ENCODE peak calls at places on chromosomes 1 and 21, in seven cellular contexts. Q, A, T, P, C, X and B are unnamed samples.

GRCh38 chr1:8625981-8626898 is 191.2 kb downstream of the RERE start:
- DNase-seq in A (no peak), C (no peak), Q (no peak), P (no peak), T (no peak), X (peak; percentile 98), B (no peak)

GRCh38 chr1:198156745-198157240 is at the start of gene NEK7:
- DNase-seq in X (peak; percentile 87), Q (peak; percentile 82), T (peak; percentile 82), C (peak; percentile 76), P (peak; percentile 87), A (peak; percentile 75), B (peak; percentile 83)

GRCh38 chr1:168271636-168272035 is 9.0 kb upstream of the TBX19 start:
- DNase-seq in A (no peak), Q (no peak), X (no peak), C (no peak), P (no peak), T (no peak), B (no peak)

GRCh38 chr1:203539831-203540546 is 46.0 kb downstream of the OPTC start:
- DNase-seq in Q (no peak), A (no peak), P (no peak), T (no peak), X (no peak), C (no peak), B (no peak)

GRCh38 chr1:89464008-89464407 is 60.6 kb upstream of the LRRC8B start:
- DNase-seq in Q (no peak), P (no peak), A (no peak), C (no peak), X (no peak), T (no peak), B (no peak)

GRCh38 chr21:44496900-44497550 is 41.7 kb downstream of the LRRC3 start:
- DNase-seq in A (no peak), P (no peak), Q (no peak), T (no peak), C (no peak), X (no peak), B (no peak)

GRCh38 chr1:48107516-48107915 is 110.3 kb upstream of the TRABD2B start:
- DNase-seq in X (no peak), T (no peak), C (no peak), Q (no peak), P (no peak), A (no peak), B (no peak)

GRCh38 chr1:204268101-204268500 is 54.3 kb upstream of the GOLT1A start:
- DNase-seq in X (no peak), P (no peak), A (no peak), T (no peak), Q (no peak), C (no peak), B (no peak)

GRCh38 chr1:111032295-111032897 is 68.7 kb upstream of the LRIF1 start:
- DNase-seq in C (no peak), X (no peak), Q (peak; percentile 9), P (peak; percentile 13), A (peak; percentile 31), T (peak; percentile 89), B (no peak)

GRCh38 chr1:24186711-24186992 is 437 bp downstream of the IFNLR1 start:
- DNase-seq in X (no peak), Q (no peak), A (no peak), T (no peak), P (no peak), C (no peak), B (no peak)

GRCh38 chr1:172699111-172699510 is 40.2 kb downstream of the FASLG start:
- DNase-seq in A (no peak), X (peak; percentile 73), P (no peak), C (no peak), Q (no peak), T (no peak), B (no peak)

GRCh38 chr1:2300004-2300771 is 72.1 kb downstream of the SKI start:
- DNase-seq in A (no peak), X (no peak), P (no peak), T (peak; percentile 70), C (no peak), Q (no peak), B (no peak)

GRCh38 chr1:15017105-15017504 is 136.4 kb upstream of the TMEM51 start:
- DNase-seq in A (no peak), P (no peak), X (no peak), Q (no peak), C (no peak), T (no peak), B (no peak)

GRCh38 chr1:203669739-203670138 is 43.1 kb downstream of the ATP2B4 start:
- DNase-seq in Q (peak; percentile 44), A (no peak), P (no peak), C (no peak), X (peak; percentile 79), T (no peak), B (no peak)

GRCh38 chr21:36422279-36423098 is 37.3 kb downstream of the CHAF1B start:
- DNase-seq in P (peak; percentile 54), T (peak; percentile 87), C (no peak), X (peak; percentile 61), Q (peak; percentile 54), A (peak; percentile 64), B (no peak)

GRCh38 chr1:26799479-26800133 is 11.9 kb downstream of the PIGV start:
- DNase-seq in Q (no peak), X (peak; percentile 84), C (no peak), P (peak; percentile 74), T (no peak), A (no peak), B (no peak)

GRCh38 chr1:234656981-234657651 is 47.1 kb upstream of the IRF2BP2 start:
- DNase-seq in C (no peak), P (no peak), T (no peak), Q (peak; percentile 85), A (no peak), X (peak; percentile 97), B (peak; percentile 85)

GRCh38 chr1:178310685-178311105 is 186.1 kb downstream of the CLEC20A start:
- DNase-seq in A (peak; percentile 65), C (no peak), X (peak; percentile 74), Q (peak; percentile 64), P (no peak), T (peak; percentile 89), B (no peak)

GRCh38 chr1:212596798-212597197 is 11.8 kb upstream of the ATF3 start:
- DNase-seq in C (no peak), X (no peak), P (no peak), Q (no peak), T (no peak), A (no peak), B (no peak)

DNA sequence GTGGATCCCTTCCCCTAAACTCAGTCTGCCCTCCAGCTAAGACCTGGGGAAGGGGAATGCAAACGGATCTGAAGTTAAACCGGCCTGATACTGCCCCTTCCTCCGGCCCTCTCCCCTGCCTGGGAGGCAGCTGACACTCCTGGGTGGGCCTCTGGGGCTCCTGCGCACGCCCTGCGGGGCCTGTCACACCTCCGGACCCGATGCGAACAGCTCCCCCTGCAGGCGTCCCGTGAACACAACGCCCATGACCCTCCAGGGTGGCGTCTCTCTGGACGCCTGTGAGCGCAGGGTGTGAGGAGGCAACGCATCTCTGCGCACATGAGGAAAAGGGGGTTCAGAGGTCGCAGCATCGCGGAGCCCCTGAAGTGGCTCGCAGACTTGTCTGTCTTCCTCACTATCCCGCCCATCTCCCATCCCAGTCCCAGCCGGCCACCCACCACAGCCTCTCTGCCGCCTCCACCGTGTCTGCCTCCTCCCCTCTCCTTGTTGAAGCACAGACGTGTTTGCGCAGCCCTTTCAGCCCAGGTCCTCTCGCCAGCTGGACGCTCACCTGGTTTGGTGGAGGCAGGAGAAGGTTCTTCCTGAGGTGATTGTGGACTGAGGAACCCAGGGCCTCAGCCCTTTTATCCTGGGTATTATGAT is 421 bp upstream of the LCE3A start:
- DNase-seq in C (no peak), X (no peak), P (no peak), Q (no peak), A (no peak), T (peak; percentile 57), B (no peak)
- H3K9me3 ChIP-seq in C (peaks cover 27% of the 10 kb centered on the region), X (no peaks in the 10 kb centered on the region), P (peaks cover 4% of the 10 kb centered on the region), Q (no peaks in the 10 kb centered on the region), A (no peaks in the 10 kb centered on the region), T (peaks cover 14% of the 10 kb centered on the region), B (no peaks in the 10 kb centered on the region)

GRCh38 chr21:38823737-38824123 is 18.0 kb downstream of the ETS2 start:
- DNase-seq in Q (no peak), T (no peak), C (no peak), A (no peak), X (no peak), P (no peak), B (no peak)
- H3K27ac ChIP-seq in Q (no peak overlapping the region), T (no peak overlapping the region), C (no peak overlapping the region), A (no peak overlapping the region), X (peak overlapping the region; percentile 86), P (peak overlapping the region; percentile 80), B (peak overlapping the region; percentile 20)

GRCh38 chr1:85570446-85571180 is 9.9 kb upstream of the CCN1 start:
- DNase-seq in A (no peak), T (no peak), Q (no peak), P (no peak), C (no peak), X (peak; percentile 31), B (no peak)
- H3K9me3 ChIP-seq in A (peaks cover 4% of the 10 kb centered on the region), T (no peaks in the 10 kb centered on the region), Q (no peaks in the 10 kb centered on the region), P (no peaks in the 10 kb centered on the region), C (no peaks in the 10 kb centered on the region), X (no peaks in the 10 kb centered on the region), B (no peaks in the 10 kb centered on the region)

GRCh38 chr1:206924549-206925115 is 2.9 kb upstream of the FCMR start:
- DNase-seq in T (no peak), P (no peak), C (no peak), A (no peak), X (no peak), Q (no peak), B (no peak)
- H3K27ac ChIP-seq in T (no peak overlapping the region), P (no peak overlapping the region), C (no peak overlapping the region), A (no peak overlapping the region), X (no peak overlapping the region), Q (no peak overlapping the region), B (no peak overlapping the region)

GRCh38 chr21:8989883-8990325 is 1531.5 kb upstream of the TPTE start:
- DNase-seq in T (peak; percentile 41), P (no peak), X (peak; percentile 61), A (no peak), C (no peak), Q (no peak), B (no peak)

GRCh38 chr21:8989261-8989882 is 1532.0 kb upstream of the TPTE start:
- DNase-seq in Q (no peak), T (peak; percentile 41), A (no peak), P (no peak), C (no peak), X (peak; percentile 58), B (no peak)

GRCh38 chr21:8990326-8991087 is 1530.9 kb upstream of the TPTE start:
- DNase-seq in T (peak; percentile 30), A (no peak), P (no peak), Q (no peak), X (peak; percentile 49), C (no peak), B (no peak)

GRCh38 chr21:8991088-8991907 is 1530.1 kb upstream of the TPTE start:
- DNase-seq in C (no peak), T (peak; percentile 37), P (no peak), X (peak; percentile 59), Q (no peak), A (no peak), B (no peak)

GRCh38 chr21:8988696-8989095 is 1532.7 kb upstream of the TPTE start:
- DNase-seq in Q (no peak), A (no peak), T (peak; percentile 22), X (peak; percentile 52), P (no peak), C (no peak), B (no peak)
- H3K9me3 ChIP-seq in Q (no peaks in the 10 kb centered on the region), A (no peaks in the 10 kb centered on the region), T (peaks cover 47% of the 10 kb centered on the region), X (peaks cover 9% of the 10 kb centered on the region), P (no peaks in the 10 kb centered on the region), C (peaks cover 19% of the 10 kb centered on the region), B (peaks cover 16% of the 10 kb centered on the region)

GRCh38 chr21:27275294-27275927 is 308.5 kb upstream of the ADAMTS5 start:
- DNase-seq in Q (no peak), C (no peak), X (peak; percentile 76), P (no peak), T (no peak), A (no peak), B (no peak)
- H3K27ac ChIP-seq in Q (no peak overlapping the region), C (no peak overlapping the region), X (peak overlapping the region; percentile 52), P (peak overlapping the region; percentile 11), T (no peak overlapping the region), A (no peak overlapping the region), B (peak overlapping the region; percentile 85)